ENCODE peak calls at places on chromosomes 3 and 15, in five cellular contexts. One of them, this sample, is unnamed.

GRCh38 chr3:174355505-174355904 is 503.6 kb upstream of the NAALADL2 start:
- DNase-seq in hepatocyte: peak
- DNase-seq in PC-3: peak
- DNase-seq in tibial artery: no peak
- DNase-seq in HCT116: peak
- DNase-seq in this sample: no peak

GRCh38 chr3:123317716-123318115 is 116.0 kb downstream of the SEC22A start:
- DNase-seq in PC-3: no peak
- DNase-seq in tibial artery: peak
- DNase-seq in HCT116: no peak
- DNase-seq in hepatocyte: no peak
- DNase-seq in this sample: no peak

GRCh38 chr3:127699098-127699945 is 26.6 kb downstream of the ABTB1 start:
- DNase-seq in tibial artery: no peak
- DNase-seq in PC-3: peak
- DNase-seq in hepatocyte: no peak
- DNase-seq in HCT116: no peak
- DNase-seq in this sample: no peak

GRCh38 chr3:129195731-129196256 is 12.1 kb upstream of the CNBP start:
- DNase-seq in hepatocyte: peak
- DNase-seq in PC-3: peak
- DNase-seq in tibial artery: peak
- DNase-seq in HCT116: no peak
- DNase-seq in this sample: peak

GRCh38 chr15:75174102-75174501 is 27.6 kb upstream of the C15orf39 start:
- DNase-seq in PC-3: no peak
- DNase-seq in tibial artery: no peak
- DNase-seq in HCT116: no peak
- DNase-seq in hepatocyte: no peak
- DNase-seq in this sample: no peak

GRCh38 chr3:48088056-48088748 is 72.0 kb upstream of the MAP4 start:
- DNase-seq in hepatocyte: peak
- DNase-seq in tibial artery: peak
- DNase-seq in HCT116: no peak
- DNase-seq in PC-3: no peak
- DNase-seq in this sample: no peak

GRCh38 chr15:73787621-73788020 is 34.5 kb upstream of the INSYN1 start:
- DNase-seq in hepatocyte: no peak
- DNase-seq in tibial artery: no peak
- DNase-seq in PC-3: no peak
- DNase-seq in HCT116: no peak
- DNase-seq in this sample: no peak

GRCh38 chr3:183527980-183528379 is 27.5 kb downstream of the KLHL6 start:
- DNase-seq in PC-3: no peak
- DNase-seq in tibial artery: no peak
- DNase-seq in HCT116: no peak
- DNase-seq in hepatocyte: no peak
- DNase-seq in this sample: no peak

GRCh38 chr3:80384811-80385210 is 617.0 kb upstream of the ROBO1 start:
- DNase-seq in HCT116: no peak
- DNase-seq in PC-3: no peak
- DNase-seq in hepatocyte: peak
- DNase-seq in tibial artery: no peak
- DNase-seq in this sample: no peak

GRCh38 chr3:146375214-146375613 is 94.1 kb downstream of the PLSCR2 start:
- DNase-seq in tibial artery: no peak
- DNase-seq in hepatocyte: no peak
- DNase-seq in PC-3: no peak
- DNase-seq in HCT116: no peak
- DNase-seq in this sample: peak

GRCh38 chr15:85749261-85750151 is 45.2 kb downstream of the KLHL25 start:
- DNase-seq in PC-3: no peak
- DNase-seq in tibial artery: peak
- DNase-seq in HCT116: no peak
- DNase-seq in hepatocyte: no peak
- DNase-seq in this sample: no peak

GRCh38 chr3:106176734-106177133 is 307.9 kb upstream of the CBLB start:
- DNase-seq in hepatocyte: no peak
- DNase-seq in tibial artery: no peak
- DNase-seq in HCT116: no peak
- DNase-seq in PC-3: no peak
- DNase-seq in this sample: peak

GRCh38 chr15:74632601-74633000 is 17.0 kb downstream of the CLK3 start:
- DNase-seq in tibial artery: no peak
- DNase-seq in HCT116: no peak
- DNase-seq in hepatocyte: no peak
- DNase-seq in PC-3: no peak
- DNase-seq in this sample: no peak

GRCh38 chr15:34366271-34367043 is 539 bp downstream of the LPCAT4 start:
- DNase-seq in tibial artery: peak
- DNase-seq in hepatocyte: peak
- DNase-seq in HCT116: no peak
- DNase-seq in PC-3: peak
- DNase-seq in this sample: peak

GRCh38 chr15:49876401-49877038 is 242.5 kb downstream of the ATP8B4 start:
- DNase-seq in hepatocyte: peak
- DNase-seq in tibial artery: peak
- DNase-seq in HCT116: peak
- DNase-seq in PC-3: peak
- DNase-seq in this sample: no peak

GRCh38 chr3:70539908-70540307 is 227.5 kb upstream of the MDFIC2 start:
- DNase-seq in hepatocyte: no peak
- DNase-seq in tibial artery: no peak
- DNase-seq in HCT116: no peak
- DNase-seq in PC-3: no peak
- DNase-seq in this sample: no peak

GRCh38 chr3:150925751-150926201 is 20.5 kb upstream of the MINDY4B start:
- DNase-seq in HCT116: peak
- DNase-seq in PC-3: peak
- DNase-seq in hepatocyte: peak
- DNase-seq in tibial artery: no peak
- DNase-seq in this sample: peak

GRCh38 chr3:120608506-120608905 is 12.4 kb downstream of the NDUFB4 start:
- DNase-seq in hepatocyte: no peak
- DNase-seq in HCT116: no peak
- DNase-seq in PC-3: no peak
- DNase-seq in tibial artery: no peak
- DNase-seq in this sample: no peak

GRCh38 chr3:131223373-131224289 is 157.9 kb upstream of the NUDT16 start:
- DNase-seq in hepatocyte: no peak
- DNase-seq in HCT116: no peak
- DNase-seq in PC-3: peak
- DNase-seq in tibial artery: no peak
- DNase-seq in this sample: no peak

GRCh38 chr3:179324270-179324754 is 1.5 kb downstream of the ZNF639 start:
- DNase-seq in tibial artery: no peak
- DNase-seq in HCT116: no peak
- DNase-seq in PC-3: peak
- DNase-seq in hepatocyte: peak
- DNase-seq in this sample: peak

GRCh38 chr15:55319537-55320325 is 709 bp downstream of the PIGB start:
- DNase-seq in hepatocyte: no peak
- DNase-seq in PC-3: peak
- DNase-seq in HCT116: no peak
- DNase-seq in tibial artery: peak
- DNase-seq in this sample: peak

GRCh38 chr3:14369675-14370669 is 32.4 kb upstream of the SLC6A6 start:
- DNase-seq in hepatocyte: peak
- DNase-seq in HCT116: peak
- DNase-seq in tibial artery: no peak
- DNase-seq in PC-3: peak
- DNase-seq in this sample: no peak

GRCh38 chr15:60044636-60045273 is 40.6 kb downstream of the FOXB1 start:
- DNase-seq in PC-3: no peak
- DNase-seq in tibial artery: no peak
- DNase-seq in hepatocyte: no peak
- DNase-seq in HCT116: no peak
- DNase-seq in this sample: no peak

GRCh38 chr3:8584661-8585060 is 59.9 kb downstream of the SSUH2 start:
- DNase-seq in hepatocyte: no peak
- DNase-seq in tibial artery: no peak
- DNase-seq in HCT116: no peak
- DNase-seq in PC-3: no peak
- DNase-seq in this sample: no peak

GRCh38 chr15:101115887-101116680 is 135.8 kb downstream of the CHSY1 start:
- DNase-seq in tibial artery: peak
- DNase-seq in PC-3: no peak
- DNase-seq in HCT116: no peak
- DNase-seq in hepatocyte: peak
- DNase-seq in this sample: peak

GRCh38 chr3:15055019-15055557 is 10.0 kb downstream of the MRPS25 start:
- DNase-seq in tibial artery: no peak
- DNase-seq in PC-3: no peak
- DNase-seq in HCT116: no peak
- DNase-seq in hepatocyte: no peak
- DNase-seq in this sample: peak

GRCh38 chr15:72092011-72092410 is 25.9 kb downstream of the MYO9A start:
- DNase-seq in HCT116: no peak
- DNase-seq in hepatocyte: no peak
- DNase-seq in PC-3: no peak
- DNase-seq in tibial artery: no peak
- DNase-seq in this sample: no peak

GRCh38 chr15:34942363-34942762 is 27.2 kb downstream of the AQR start:
- DNase-seq in hepatocyte: no peak
- DNase-seq in HCT116: no peak
- DNase-seq in PC-3: no peak
- DNase-seq in tibial artery: no peak
- DNase-seq in this sample: peak

GRCh38 chr3:159829056-159829995 is 159.3 kb upstream of the IL12A start:
- DNase-seq in PC-3: peak
- DNase-seq in hepatocyte: peak
- DNase-seq in tibial artery: peak
- DNase-seq in HCT116: peak
- DNase-seq in this sample: peak

GRCh38 chr15:52115598-52116427 is 3.2 kb upstream of the BCL2L10 start:
- DNase-seq in tibial artery: no peak
- DNase-seq in hepatocyte: no peak
- DNase-seq in HCT116: no peak
- DNase-seq in PC-3: no peak
- DNase-seq in this sample: peak
- H3K4me3 ChIP-seq in tibial artery: no peak
- H3K4me3 ChIP-seq in hepatocyte: no peak
- H3K4me3 ChIP-seq in HCT116: no peak
- H3K4me3 ChIP-seq in PC-3: no peak
- H3K4me3 ChIP-seq in this sample: no peak

DNA sequence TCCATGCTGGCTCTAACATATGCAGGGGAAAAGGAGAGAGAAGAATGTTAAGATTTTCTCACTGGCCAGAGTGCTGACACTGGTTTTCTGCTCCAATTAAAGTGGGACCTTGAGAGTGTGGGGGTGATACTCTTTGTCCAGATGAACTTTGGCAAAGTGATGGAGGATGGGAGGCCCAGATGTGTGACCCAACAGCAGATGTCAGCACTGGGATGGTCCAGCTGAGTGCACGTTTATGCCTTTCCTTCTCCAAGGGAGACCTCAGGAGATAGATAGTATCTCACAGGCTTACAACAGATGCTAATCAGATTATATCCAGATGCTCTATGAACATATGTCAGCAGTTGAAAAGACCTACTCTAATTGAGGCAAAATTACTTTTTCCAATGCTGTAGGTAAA is 50.1 kb upstream of the PSMD6 start:
- DNase-seq in PC-3: no peak
- DNase-seq in hepatocyte: no peak
- DNase-seq in HCT116: no peak
- DNase-seq in tibial artery: no peak
- DNase-seq in this sample: peak
- TF ChIP-seq CTCF in PC-3: no peak
- TF ChIP-seq CTCF in hepatocyte: no peak
- TF ChIP-seq CTCF in HCT116: no peak
- TF ChIP-seq CTCF in tibial artery: no peak
- TF ChIP-seq CTCF in this sample: no peak

DNA sequence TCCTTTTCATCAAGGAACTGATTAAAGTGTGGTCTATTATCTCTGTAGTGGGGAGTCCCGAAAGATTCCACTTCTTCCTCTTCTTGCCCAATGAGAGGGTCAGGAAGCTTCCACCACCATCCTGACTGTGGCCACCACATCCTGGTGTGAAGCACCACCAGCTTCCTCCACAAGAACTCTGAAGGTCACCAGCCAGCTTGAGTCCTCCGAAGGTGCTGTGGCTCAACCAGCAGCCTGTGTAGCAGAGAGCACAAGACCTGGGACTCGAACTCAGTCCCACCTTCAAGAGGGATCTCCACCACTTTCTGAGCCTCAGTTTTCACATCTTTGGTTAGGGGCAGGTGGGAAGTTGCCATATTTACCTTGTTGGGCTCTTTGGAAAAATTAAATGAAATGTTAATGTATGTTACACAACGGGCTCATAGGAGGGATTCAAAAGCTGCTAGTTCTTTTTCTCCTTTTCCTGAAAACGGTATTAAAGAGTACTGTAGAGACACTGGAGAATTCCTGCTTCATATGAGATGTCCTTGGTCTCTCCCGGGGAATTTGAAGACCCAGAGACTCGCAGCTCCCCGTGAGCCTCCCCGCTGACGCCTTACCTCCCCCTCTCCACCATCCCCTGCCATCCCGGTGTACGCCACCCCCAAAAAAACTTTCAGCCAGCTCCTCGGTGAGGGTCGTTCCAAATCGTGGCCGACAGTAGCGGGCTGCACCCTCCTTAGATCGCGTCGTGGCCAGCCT is 816 bp upstream of the ACAN start:
- DNase-seq in HCT116: no peak
- DNase-seq in hepatocyte: no peak
- DNase-seq in PC-3: no peak
- DNase-seq in tibial artery: no peak
- DNase-seq in this sample: no peak
- H3K4me3 ChIP-seq in HCT116: no peak
- H3K4me3 ChIP-seq in hepatocyte: no peak
- H3K4me3 ChIP-seq in PC-3: no peak
- H3K4me3 ChIP-seq in tibial artery: peak
- H3K4me3 ChIP-seq in this sample: no peak

DNA sequence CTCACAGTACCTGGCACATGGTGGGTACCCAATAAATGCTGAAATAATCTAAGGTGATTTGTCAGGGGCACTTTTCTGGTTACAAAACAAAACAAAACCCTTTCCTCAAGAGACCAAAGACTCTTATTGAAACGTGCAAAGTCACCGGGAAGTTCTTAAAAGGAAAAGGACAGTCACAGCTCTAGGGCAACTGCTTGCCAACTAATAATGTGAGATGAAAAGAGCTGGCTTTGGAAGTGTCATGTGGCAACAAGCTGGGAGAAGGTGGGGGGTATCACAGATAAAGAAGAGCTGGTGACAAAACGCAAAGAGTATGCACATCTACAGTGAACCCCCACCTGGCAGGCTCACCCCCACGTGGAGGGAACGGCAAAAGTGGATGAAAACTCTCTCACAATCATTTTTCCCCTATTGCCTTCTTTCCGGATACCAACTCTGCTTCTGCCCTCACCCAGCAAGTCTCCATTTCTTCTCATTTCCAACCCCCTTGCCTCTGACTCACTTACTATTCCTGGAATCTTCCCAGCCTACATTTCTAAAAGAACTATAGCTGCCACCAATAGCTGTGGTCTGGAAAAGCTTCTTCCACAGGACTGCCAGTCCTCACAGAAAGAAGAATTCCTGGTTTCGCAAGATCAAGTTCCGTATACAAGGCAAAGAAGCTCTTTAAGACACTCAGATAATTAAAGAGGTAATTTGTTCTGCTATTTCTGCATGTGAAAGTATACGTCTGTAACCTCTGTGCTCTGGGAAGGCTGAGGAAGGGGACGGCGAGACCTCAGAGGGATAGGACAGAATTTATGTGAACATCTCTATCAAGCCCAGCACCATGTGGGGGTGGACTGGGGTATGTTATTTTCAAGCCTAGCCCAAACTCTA is 21.8 kb upstream of the ANPEP start:
- DNase-seq in tibial artery: peak
- DNase-seq in PC-3: peak
- DNase-seq in HCT116: no peak
- DNase-seq in hepatocyte: peak
- DNase-seq in this sample: peak
- TF ChIP-seq CTCF in tibial artery: no peak
- TF ChIP-seq CTCF in PC-3: no peak
- TF ChIP-seq CTCF in HCT116: no peak
- TF ChIP-seq CTCF in hepatocyte: no peak
- TF ChIP-seq CTCF in this sample: no peak